ENCODE peak calls at places on chromosomes 12 and 14, in four cellular contexts. A, Z, R and S are unnamed samples.

GRCh38 chr14:104549536-104550339 is 29.8 kb upstream of the C14orf180 start:
- DNase-seq in Z (no peak), A (no peak), R (no peak), S (no peak)

GRCh38 chr12:54017027-54017788 is 8.4 kb downstream of the HOXC8 start:
- DNase-seq in Z (no peak), A (no peak), R (peak), S (no peak)

GRCh38 chr12:104182144-104182543 is 33.4 kb upstream of the TXNRD1 start:
- DNase-seq in Z (no peak), A (no peak), R (no peak), S (no peak)

GRCh38 chr14:55386037-55386798 is 25.4 kb downstream of the ATG14 start:
- DNase-seq in Z (no peak), A (no peak), R (peak), S (no peak)

GRCh38 chr14:54564799-54565235 is 2.1 kb upstream of the SAMD4A start:
- DNase-seq in A (no peak), R (peak), Z (peak), S (no peak)

GRCh38 chr12:52354197-52354596 is 13.1 kb downstream of the KRT85 start:
- DNase-seq in A (no peak), R (no peak), Z (no peak), S (no peak)

GRCh38 chr14:92886337-92886736 is 36.6 kb upstream of the CHGA start:
- DNase-seq in A (no peak), Z (no peak), R (no peak), S (no peak)

GRCh38 chr12:51019927-51020326 is 6.3 kb downstream of the SLC11A2 start:
- DNase-seq in R (no peak), A (no peak), Z (no peak), S (no peak)

GRCh38 chr12:86735851-86736250 is 479.7 kb upstream of the MGAT4C start:
- DNase-seq in Z (no peak), R (no peak), A (no peak), S (no peak)

GRCh38 chr12:123608192-123608591 is 6.3 kb downstream of the DDX55 start:
- DNase-seq in A (no peak), R (no peak), Z (no peak), S (no peak)

GRCh38 chr12:49838973-49839633 is 3.8 kb downstream of the BCDIN3D start:
- DNase-seq in A (no peak), R (peak), Z (peak), S (peak)

GRCh38 chr12:18897816-18898215 is 159.9 kb downstream of the CAPZA3 start:
- DNase-seq in Z (no peak), R (no peak), A (no peak), S (no peak)

GRCh38 chr12:100404769-100405407 is 48.0 kb downstream of the SLC17A8 start:
- DNase-seq in R (peak), Z (peak), A (peak), S (peak)

GRCh38 chr12:94099191-94099983 is 49.0 kb upstream of the PLXNC1 start:
- DNase-seq in A (no peak), R (peak), Z (no peak), S (no peak)

GRCh38 chr12:94100990-94101901 is 47.1 kb upstream of the PLXNC1 start:
- DNase-seq in R (peak), A (no peak), Z (peak), S (peak)

GRCh38 chr12:94098466-94098865 is 49.9 kb upstream of the PLXNC1 start:
- DNase-seq in A (no peak), R (peak), Z (no peak), S (no peak)

GRCh38 chr12:94101902-94102660 is 46.3 kb upstream of the PLXNC1 start:
- DNase-seq in R (peak), A (peak), Z (peak), S (peak)

GRCh38 chr12:94100254-94100653 is 48.1 kb upstream of the PLXNC1 start:
- DNase-seq in A (no peak), Z (no peak), R (peak), S (no peak)
- TF ChIP-seq TARDBP in A (no peak), Z (no peak), R (no peak), S (no peak)

DNA sequence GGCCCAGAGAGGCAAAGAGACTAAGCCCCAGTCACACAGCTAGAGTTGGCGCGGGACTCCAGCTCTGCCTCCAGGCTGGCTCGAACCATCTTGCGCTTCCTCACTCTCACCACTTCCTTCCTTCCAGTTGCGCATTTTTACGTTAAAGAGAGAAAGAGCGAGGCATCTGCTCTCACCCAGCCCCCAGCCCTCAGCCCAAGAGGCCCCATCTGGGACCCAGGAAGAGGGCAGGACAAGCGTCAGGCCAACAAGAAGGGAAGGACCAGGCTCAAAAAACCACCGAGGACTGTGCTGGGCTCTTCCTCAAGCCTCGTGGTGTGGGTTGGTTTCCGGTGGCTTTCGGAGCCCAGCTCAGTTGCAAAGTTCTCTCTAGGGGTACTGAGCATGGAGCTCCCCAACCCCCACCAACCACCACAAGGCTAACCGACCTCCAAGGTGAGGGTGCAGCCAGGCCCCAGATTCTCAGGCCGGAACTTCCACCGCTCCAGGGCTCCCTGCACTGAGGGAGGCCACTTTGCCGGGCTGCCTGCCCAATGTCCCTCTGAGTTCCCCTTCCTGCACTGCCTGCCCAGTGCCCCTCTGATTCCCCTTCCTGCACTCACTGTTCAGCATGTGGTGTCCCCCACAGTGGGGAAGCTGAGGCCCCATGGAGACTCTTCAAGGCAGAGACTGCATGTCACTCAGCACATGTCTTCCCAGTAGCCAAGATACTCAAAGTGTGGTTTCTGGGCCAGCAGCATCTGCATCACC is 35.9 kb downstream of the TESC start:
- DNase-seq in A (peak), R (no peak), Z (no peak), S (no peak)
- TF ChIP-seq FOXK2 in A (no peak), R (no peak), Z (no peak), S (no peak)

GRCh38 chr12:27864521-27864920 is 84.5 kb upstream of the MANSC4 start:
- DNase-seq in R (no peak), A (no peak), Z (no peak), S (no peak)

GRCh38 chr12:27866382-27867101 is 86.5 kb upstream of the MANSC4 start:
- DNase-seq in R (no peak), A (no peak), Z (no peak), S (no peak)

GRCh38 chr12:27868165-27868564 is 88.1 kb upstream of the MANSC4 start:
- DNase-seq in Z (no peak), A (no peak), R (no peak), S (no peak)

GRCh38 chr12:27861428-27862167 is 81.6 kb upstream of the MANSC4 start:
- DNase-seq in A (peak), R (no peak), Z (no peak), S (no peak)

GRCh38 chr12:27865421-27865820 is 85.4 kb upstream of the MANSC4 start:
- DNase-seq in R (no peak), A (no peak), Z (no peak), S (no peak)
- TF ChIP-seq TARDBP in R (no peak), A (no peak), Z (no peak), S (no peak)

DNA sequence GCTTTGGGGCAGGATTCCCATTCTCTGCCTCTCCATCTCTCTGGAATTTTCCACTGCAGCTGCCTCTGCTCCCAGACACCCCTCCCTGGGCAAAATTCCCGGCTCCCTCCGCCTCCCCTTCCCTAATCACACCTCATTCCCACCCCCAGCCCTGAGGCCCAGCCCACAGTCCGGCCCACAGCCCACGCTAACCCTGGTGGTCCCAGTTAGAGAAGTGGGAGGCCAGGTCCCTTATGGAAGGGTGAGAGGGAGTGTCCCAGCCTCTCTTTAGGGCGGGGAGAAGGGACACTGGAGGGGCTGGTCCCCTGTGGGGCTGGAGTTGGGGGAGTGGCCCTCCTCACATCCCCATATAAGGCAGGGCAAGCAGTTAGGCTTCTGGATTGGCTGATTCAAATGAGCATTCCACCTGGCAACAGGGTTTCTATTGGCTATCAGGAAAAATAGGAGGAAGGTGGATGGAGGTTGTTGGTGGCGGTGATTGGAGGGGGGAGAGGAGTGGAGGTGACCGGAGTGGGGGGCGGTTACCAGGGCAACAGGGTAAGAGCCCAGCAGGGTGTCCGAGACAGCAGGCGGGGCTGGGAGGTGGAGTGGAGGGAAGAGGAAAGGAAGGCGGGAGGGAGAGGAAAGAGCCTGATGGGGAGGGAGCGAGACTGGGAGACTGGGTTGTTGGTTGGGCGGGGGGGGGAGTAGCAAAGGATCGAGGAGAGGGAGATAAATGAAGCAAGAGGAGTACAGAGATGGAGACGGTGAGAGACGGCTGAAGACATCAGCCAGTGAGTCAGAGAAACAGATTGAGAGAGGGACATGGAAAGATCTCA is 1.9 kb upstream of the PTMS start:
- DNase-seq in A (peak), Z (peak), R (peak), S (peak)
- TF ChIP-seq FOXK2 in A (no peak), Z (peak), R (no peak), S (no peak)

GRCh38 chr12:59972941-59973340 is 377.1 kb downstream of the SLC16A7 start:
- DNase-seq in Z (peak), A (no peak), R (no peak), S (no peak)

GRCh38 chr12:59977779-59978178 is 381.9 kb downstream of the SLC16A7 start:
- DNase-seq in Z (no peak), R (no peak), A (no peak), S (no peak)

GRCh38 chr12:59973515-59973914 is 377.7 kb downstream of the SLC16A7 start:
- DNase-seq in R (no peak), A (no peak), Z (no peak), S (no peak)
- TF ChIP-seq TARDBP in R (no peak), A (no peak), Z (no peak), S (no peak)